ENCODE peak calls at places on chromosomes 1 and 21, in five cellular contexts. One of them, this sample, is unnamed.

GRCh38 chr1:240109920-240110685 is 18.4 kb downstream of the FMN2 start:
- DNase-seq in left colon: no peak
- DNase-seq in NCI-H1105 treated with DMSO at 0.1 percent for 48 hours: no peak
- DNase-seq in HTR-8/SVneo: no peak
- DNase-seq in iPS-NIHi11: no peak
- DNase-seq in this sample: no peak

GRCh38 chr1:31739281-31739853 is 24.8 kb downstream of the ADGRB2 start:
- DNase-seq in HTR-8/SVneo: no peak
- DNase-seq in left colon: peak
- DNase-seq in NCI-H1105 treated with DMSO at 0.1 percent for 48 hours: no peak
- DNase-seq in iPS-NIHi11: peak
- DNase-seq in this sample: no peak

GRCh38 chr1:64042331-64043100 is 160.9 kb upstream of the UBE2U start:
- DNase-seq in iPS-NIHi11: no peak
- DNase-seq in left colon: no peak
- DNase-seq in NCI-H1105 treated with DMSO at 0.1 percent for 48 hours: no peak
- DNase-seq in HTR-8/SVneo: peak
- DNase-seq in this sample: peak

GRCh38 chr1:98327151-98327918 is 334.2 kb upstream of the SNX7 start:
- DNase-seq in left colon: no peak
- DNase-seq in iPS-NIHi11: no peak
- DNase-seq in HTR-8/SVneo: no peak
- DNase-seq in NCI-H1105 treated with DMSO at 0.1 percent for 48 hours: no peak
- DNase-seq in this sample: no peak

GRCh38 chr1:162412002-162412401 is at the start of gene SH2D1B:
- DNase-seq in iPS-NIHi11: no peak
- DNase-seq in left colon: no peak
- DNase-seq in NCI-H1105 treated with DMSO at 0.1 percent for 48 hours: no peak
- DNase-seq in HTR-8/SVneo: no peak
- DNase-seq in this sample: no peak

GRCh38 chr1:47532831-47533175 is 95.0 kb downstream of the FOXD2 start:
- DNase-seq in NCI-H1105 treated with DMSO at 0.1 percent for 48 hours: no peak
- DNase-seq in HTR-8/SVneo: no peak
- DNase-seq in left colon: no peak
- DNase-seq in iPS-NIHi11: no peak
- DNase-seq in this sample: no peak

GRCh38 chr21:34807146-34807880 is 138.5 kb downstream of the CLIC6 start:
- DNase-seq in iPS-NIHi11: no peak
- DNase-seq in left colon: no peak
- DNase-seq in HTR-8/SVneo: peak
- DNase-seq in NCI-H1105 treated with DMSO at 0.1 percent for 48 hours: no peak
- DNase-seq in this sample: no peak

GRCh38 chr1:9850442-9851162 is 26.8 kb upstream of the CLSTN1 start:
- DNase-seq in HTR-8/SVneo: no peak
- DNase-seq in left colon: no peak
- DNase-seq in NCI-H1105 treated with DMSO at 0.1 percent for 48 hours: no peak
- DNase-seq in iPS-NIHi11: peak
- DNase-seq in this sample: no peak

GRCh38 chr21:36706951-36707762 is 8.2 kb downstream of the SIM2 start:
- DNase-seq in left colon: no peak
- DNase-seq in NCI-H1105 treated with DMSO at 0.1 percent for 48 hours: no peak
- DNase-seq in iPS-NIHi11: no peak
- DNase-seq in HTR-8/SVneo: no peak
- DNase-seq in this sample: no peak

GRCh38 chr1:6367381-6368007 is 26.1 kb downstream of the ACOT7 start:
- DNase-seq in iPS-NIHi11: no peak
- DNase-seq in HTR-8/SVneo: no peak
- DNase-seq in NCI-H1105 treated with DMSO at 0.1 percent for 48 hours: no peak
- DNase-seq in left colon: no peak
- DNase-seq in this sample: no peak

GRCh38 chr1:67052741-67053534 is 1.0 kb downstream of the SLC35D1 start:
- DNase-seq in HTR-8/SVneo: peak
- DNase-seq in left colon: peak
- DNase-seq in iPS-NIHi11: peak
- DNase-seq in NCI-H1105 treated with DMSO at 0.1 percent for 48 hours: peak
- DNase-seq in this sample: peak

GRCh38 chr1:97379387-97380075 is 541.3 kb downstream of the DPYD start:
- DNase-seq in HTR-8/SVneo: no peak
- DNase-seq in iPS-NIHi11: no peak
- DNase-seq in left colon: no peak
- DNase-seq in NCI-H1105 treated with DMSO at 0.1 percent for 48 hours: no peak
- DNase-seq in this sample: no peak

GRCh38 chr1:37288900-37289299 is 185.5 kb upstream of the ZC3H12A start:
- DNase-seq in left colon: peak
- DNase-seq in HTR-8/SVneo: no peak
- DNase-seq in NCI-H1105 treated with DMSO at 0.1 percent for 48 hours: no peak
- DNase-seq in iPS-NIHi11: no peak
- DNase-seq in this sample: no peak

GRCh38 chr1:55848906-55849305 is 633.7 kb upstream of the USP24 start:
- DNase-seq in NCI-H1105 treated with DMSO at 0.1 percent for 48 hours: no peak
- DNase-seq in HTR-8/SVneo: peak
- DNase-seq in left colon: no peak
- DNase-seq in iPS-NIHi11: peak
- DNase-seq in this sample: peak

GRCh38 chr1:183353597-183353996 is 64.6 kb downstream of the NMNAT2 start:
- DNase-seq in NCI-H1105 treated with DMSO at 0.1 percent for 48 hours: no peak
- DNase-seq in left colon: no peak
- DNase-seq in HTR-8/SVneo: no peak
- DNase-seq in iPS-NIHi11: no peak
- DNase-seq in this sample: no peak

GRCh38 chr1:234503193-234504050 is 24.4 kb upstream of the TARBP1 start:
- DNase-seq in iPS-NIHi11: no peak
- DNase-seq in HTR-8/SVneo: no peak
- DNase-seq in left colon: no peak
- DNase-seq in NCI-H1105 treated with DMSO at 0.1 percent for 48 hours: no peak
- DNase-seq in this sample: no peak

GRCh38 chr1:236124965-236125364 is 17.4 kb upstream of the GPR137B start:
- DNase-seq in NCI-H1105 treated with DMSO at 0.1 percent for 48 hours: no peak
- DNase-seq in iPS-NIHi11: no peak
- DNase-seq in HTR-8/SVneo: no peak
- DNase-seq in left colon: no peak
- DNase-seq in this sample: no peak

GRCh38 chr1:67710417-67710816 is 25.4 kb downstream of the GADD45A start:
- DNase-seq in left colon: no peak
- DNase-seq in HTR-8/SVneo: no peak
- DNase-seq in NCI-H1105 treated with DMSO at 0.1 percent for 48 hours: no peak
- DNase-seq in iPS-NIHi11: no peak
- DNase-seq in this sample: no peak

GRCh38 chr1:214552174-214552608 is 789 bp upstream of the PTPN14 start:
- DNase-seq in NCI-H1105 treated with DMSO at 0.1 percent for 48 hours: no peak
- DNase-seq in left colon: peak
- DNase-seq in iPS-NIHi11: peak
- DNase-seq in HTR-8/SVneo: peak
- DNase-seq in this sample: peak

GRCh38 chr1:22573237-22573636 is 9.9 kb downstream of the EPHA8 start:
- DNase-seq in iPS-NIHi11: no peak
- DNase-seq in HTR-8/SVneo: no peak
- DNase-seq in NCI-H1105 treated with DMSO at 0.1 percent for 48 hours: no peak
- DNase-seq in left colon: no peak
- DNase-seq in this sample: no peak

GRCh38 chr1:115430717-115431116 is 92.7 kb upstream of the NGF start:
- DNase-seq in iPS-NIHi11: no peak
- DNase-seq in HTR-8/SVneo: peak
- DNase-seq in NCI-H1105 treated with DMSO at 0.1 percent for 48 hours: no peak
- DNase-seq in left colon: no peak
- DNase-seq in this sample: peak

GRCh38 chr1:24257373-24257772 is 61.8 kb upstream of the GRHL3 start:
- DNase-seq in HTR-8/SVneo: no peak
- DNase-seq in left colon: no peak
- DNase-seq in iPS-NIHi11: no peak
- DNase-seq in NCI-H1105 treated with DMSO at 0.1 percent for 48 hours: no peak
- DNase-seq in this sample: no peak

GRCh38 chr1:204975021-204975420 is 68.0 kb upstream of the CNTN2 start:
- DNase-seq in NCI-H1105 treated with DMSO at 0.1 percent for 48 hours: no peak
- DNase-seq in iPS-NIHi11: no peak
- DNase-seq in left colon: no peak
- DNase-seq in HTR-8/SVneo: no peak
- DNase-seq in this sample: no peak

GRCh38 chr1:39332291-39332690 is 127.8 kb downstream of the MACF1 start:
- DNase-seq in NCI-H1105 treated with DMSO at 0.1 percent for 48 hours: no peak
- DNase-seq in HTR-8/SVneo: no peak
- DNase-seq in iPS-NIHi11: no peak
- DNase-seq in left colon: no peak
- DNase-seq in this sample: no peak

GRCh38 chr1:88736633-88737248 is 52.7 kb downstream of the PKN2 start:
- DNase-seq in HTR-8/SVneo: peak
- DNase-seq in left colon: no peak
- DNase-seq in NCI-H1105 treated with DMSO at 0.1 percent for 48 hours: no peak
- DNase-seq in iPS-NIHi11: peak
- DNase-seq in this sample: peak

GRCh38 chr1:109625176-109625575 is 5.5 kb downstream of the AMPD2 start:
- DNase-seq in HTR-8/SVneo: no peak
- DNase-seq in iPS-NIHi11: no peak
- DNase-seq in NCI-H1105 treated with DMSO at 0.1 percent for 48 hours: no peak
- DNase-seq in left colon: no peak
- DNase-seq in this sample: no peak

GRCh38 chr1:24946861-24947658 is 17.0 kb upstream of the RUNX3 start:
- DNase-seq in iPS-NIHi11: no peak
- DNase-seq in left colon: no peak
- DNase-seq in NCI-H1105 treated with DMSO at 0.1 percent for 48 hours: no peak
- DNase-seq in HTR-8/SVneo: no peak
- DNase-seq in this sample: no peak

GRCh38 chr1:110684476-110684875 is 9.7 kb upstream of the KCNA3 start:
- DNase-seq in iPS-NIHi11: no peak
- DNase-seq in HTR-8/SVneo: no peak
- DNase-seq in left colon: no peak
- DNase-seq in NCI-H1105 treated with DMSO at 0.1 percent for 48 hours: no peak
- DNase-seq in this sample: no peak

GRCh38 chr1:210313046-210313445 is 15.7 kb upstream of the HHAT start:
- DNase-seq in HTR-8/SVneo: no peak
- DNase-seq in left colon: no peak
- DNase-seq in iPS-NIHi11: no peak
- DNase-seq in NCI-H1105 treated with DMSO at 0.1 percent for 48 hours: no peak
- DNase-seq in this sample: no peak

GRCh38 chr1:227416156-227416865 is 98.0 kb upstream of the CDC42BPA start:
- DNase-seq in left colon: no peak
- DNase-seq in NCI-H1105 treated with DMSO at 0.1 percent for 48 hours: no peak
- DNase-seq in HTR-8/SVneo: no peak
- DNase-seq in iPS-NIHi11: no peak
- DNase-seq in this sample: peak

GRCh38 chr1:199038188-199038587 is 399.3 kb downstream of the PTPRC start:
- DNase-seq in iPS-NIHi11: no peak
- DNase-seq in HTR-8/SVneo: no peak
- DNase-seq in NCI-H1105 treated with DMSO at 0.1 percent for 48 hours: peak
- DNase-seq in left colon: no peak
- DNase-seq in this sample: no peak

GRCh38 chr1:180257028-180257386 is 26.9 kb downstream of the LHX4 start:
- DNase-seq in HTR-8/SVneo: no peak
- DNase-seq in iPS-NIHi11: no peak
- DNase-seq in left colon: no peak
- DNase-seq in NCI-H1105 treated with DMSO at 0.1 percent for 48 hours: no peak
- DNase-seq in this sample: no peak

GRCh38 chr1:181514298-181515290 is 31.3 kb downstream of the CACNA1E start:
- DNase-seq in NCI-H1105 treated with DMSO at 0.1 percent for 48 hours: peak
- DNase-seq in left colon: no peak
- DNase-seq in HTR-8/SVneo: no peak
- DNase-seq in iPS-NIHi11: no peak
- DNase-seq in this sample: no peak

GRCh38 chr1:101465941-101466340 is 229.1 kb downstream of the S1PR1 start:
- DNase-seq in NCI-H1105 treated with DMSO at 0.1 percent for 48 hours: no peak
- DNase-seq in HTR-8/SVneo: no peak
- DNase-seq in left colon: no peak
- DNase-seq in iPS-NIHi11: no peak
- DNase-seq in this sample: no peak

GRCh38 chr1:176605151-176605550 is 142.2 kb downstream of the PAPPA2 start:
- DNase-seq in HTR-8/SVneo: no peak
- DNase-seq in NCI-H1105 treated with DMSO at 0.1 percent for 48 hours: no peak
- DNase-seq in iPS-NIHi11: no peak
- DNase-seq in left colon: no peak
- DNase-seq in this sample: no peak

GRCh38 chr1:8602471-8603219 is 214.8 kb downstream of the RERE start:
- DNase-seq in iPS-NIHi11: no peak
- DNase-seq in HTR-8/SVneo: no peak
- DNase-seq in NCI-H1105 treated with DMSO at 0.1 percent for 48 hours: no peak
- DNase-seq in left colon: no peak
- DNase-seq in this sample: no peak

GRCh38 chr1:54317084-54317483 is 89.1 kb downstream of the SSBP3 start:
- DNase-seq in iPS-NIHi11: no peak
- DNase-seq in HTR-8/SVneo: no peak
- DNase-seq in left colon: no peak
- DNase-seq in NCI-H1105 treated with DMSO at 0.1 percent for 48 hours: no peak
- DNase-seq in this sample: no peak

GRCh38 chr1:229070168-229070567 is 200.7 kb upstream of the RAB4A start:
- DNase-seq in HTR-8/SVneo: peak
- DNase-seq in iPS-NIHi11: no peak
- DNase-seq in left colon: peak
- DNase-seq in NCI-H1105 treated with DMSO at 0.1 percent for 48 hours: peak
- DNase-seq in this sample: peak